ENCODE peak calls at places on chromosomes 16 and 17, in eight cellular contexts. One of them, this sample, is unnamed.

GRCh38 chr16:80198995-80199299 is 341.8 kb upstream of the DYNLRB2 start:
- DNase-seq in stimulated activated CD4-positive, alpha-beta T cell treated with anti-CD3 and anti-CD28 coated beads, Interleukin-1b, Interleukin-23, amount 100 ng/mL, for 48 hours: no peak
- DNase-seq in non-pigmented ciliary epithelial cell: no peak
- DNase-seq in lower leg skin: no peak
- DNase-seq in EH: peak
- DNase-seq in activated CD4-positive, alpha-beta T cell treated with anti-CD3 and anti-CD28 coated beads for 24 hours: no peak
- DNase-seq in SJCRH30: no peak
- DNase-seq in Calu3: no peak
- DNase-seq in this sample: no peak

GRCh38 chr17:64938925-64939474 is 19.7 kb upstream of the LRRC37A3 start:
- DNase-seq in stimulated activated CD4-positive, alpha-beta T cell treated with anti-CD3 and anti-CD28 coated beads, Interleukin-1b, Interleukin-23, amount 100 ng/mL, for 48 hours: peak
- DNase-seq in non-pigmented ciliary epithelial cell: no peak
- DNase-seq in lower leg skin: peak
- DNase-seq in EH: peak
- DNase-seq in activated CD4-positive, alpha-beta T cell treated with anti-CD3 and anti-CD28 coated beads for 24 hours: peak
- DNase-seq in SJCRH30: peak
- DNase-seq in Calu3: peak
- DNase-seq in this sample: peak

GRCh38 chr17:78340183-78340955 is 19.5 kb downstream of the SOCS3 start:
- DNase-seq in stimulated activated CD4-positive, alpha-beta T cell treated with anti-CD3 and anti-CD28 coated beads, Interleukin-1b, Interleukin-23, amount 100 ng/mL, for 48 hours: no peak
- DNase-seq in non-pigmented ciliary epithelial cell: no peak
- DNase-seq in lower leg skin: no peak
- DNase-seq in EH: no peak
- DNase-seq in activated CD4-positive, alpha-beta T cell treated with anti-CD3 and anti-CD28 coated beads for 24 hours: no peak
- DNase-seq in SJCRH30: no peak
- DNase-seq in Calu3: no peak
- DNase-seq in this sample: no peak

GRCh38 chr16:49016461-49016860 is 265.2 kb downstream of the CBLN1 start:
- DNase-seq in stimulated activated CD4-positive, alpha-beta T cell treated with anti-CD3 and anti-CD28 coated beads, Interleukin-1b, Interleukin-23, amount 100 ng/mL, for 48 hours: no peak
- DNase-seq in non-pigmented ciliary epithelial cell: no peak
- DNase-seq in lower leg skin: peak
- DNase-seq in EH: no peak
- DNase-seq in activated CD4-positive, alpha-beta T cell treated with anti-CD3 and anti-CD28 coated beads for 24 hours: no peak
- DNase-seq in SJCRH30: no peak
- DNase-seq in Calu3: no peak
- DNase-seq in this sample: no peak

GRCh38 chr17:47280072-47280811 is 26.6 kb downstream of the ITGB3 start:
- DNase-seq in stimulated activated CD4-positive, alpha-beta T cell treated with anti-CD3 and anti-CD28 coated beads, Interleukin-1b, Interleukin-23, amount 100 ng/mL, for 48 hours: no peak
- DNase-seq in non-pigmented ciliary epithelial cell: no peak
- DNase-seq in lower leg skin: no peak
- DNase-seq in EH: peak
- DNase-seq in activated CD4-positive, alpha-beta T cell treated with anti-CD3 and anti-CD28 coated beads for 24 hours: no peak
- DNase-seq in SJCRH30: peak
- DNase-seq in Calu3: no peak
- DNase-seq in this sample: no peak

GRCh38 chr17:43381204-43381603 is 17.6 kb upstream of the ARL4D start:
- DNase-seq in stimulated activated CD4-positive, alpha-beta T cell treated with anti-CD3 and anti-CD28 coated beads, Interleukin-1b, Interleukin-23, amount 100 ng/mL, for 48 hours: no peak
- DNase-seq in non-pigmented ciliary epithelial cell: no peak
- DNase-seq in lower leg skin: no peak
- DNase-seq in EH: no peak
- DNase-seq in activated CD4-positive, alpha-beta T cell treated with anti-CD3 and anti-CD28 coated beads for 24 hours: no peak
- DNase-seq in SJCRH30: no peak
- DNase-seq in Calu3: no peak
- DNase-seq in this sample: no peak

GRCh38 chr16:89325861-89326471 is 108.5 kb downstream of the ZNF778 start:
- DNase-seq in stimulated activated CD4-positive, alpha-beta T cell treated with anti-CD3 and anti-CD28 coated beads, Interleukin-1b, Interleukin-23, amount 100 ng/mL, for 48 hours: no peak
- DNase-seq in non-pigmented ciliary epithelial cell: no peak
- DNase-seq in lower leg skin: no peak
- DNase-seq in EH: peak
- DNase-seq in activated CD4-positive, alpha-beta T cell treated with anti-CD3 and anti-CD28 coated beads for 24 hours: no peak
- DNase-seq in SJCRH30: no peak
- DNase-seq in Calu3: peak
- DNase-seq in this sample: peak

GRCh38 chr17:67442787-67443624 is 65.9 kb downstream of the PITPNC1 start:
- DNase-seq in stimulated activated CD4-positive, alpha-beta T cell treated with anti-CD3 and anti-CD28 coated beads, Interleukin-1b, Interleukin-23, amount 100 ng/mL, for 48 hours: no peak
- DNase-seq in non-pigmented ciliary epithelial cell: no peak
- DNase-seq in lower leg skin: peak
- DNase-seq in EH: no peak
- DNase-seq in activated CD4-positive, alpha-beta T cell treated with anti-CD3 and anti-CD28 coated beads for 24 hours: no peak
- DNase-seq in SJCRH30: no peak
- DNase-seq in Calu3: no peak
- DNase-seq in this sample: no peak

GRCh38 chr16:16092925-16093624 is 130.2 kb downstream of the ABCC6 start:
- DNase-seq in stimulated activated CD4-positive, alpha-beta T cell treated with anti-CD3 and anti-CD28 coated beads, Interleukin-1b, Interleukin-23, amount 100 ng/mL, for 48 hours: no peak
- DNase-seq in non-pigmented ciliary epithelial cell: no peak
- DNase-seq in lower leg skin: no peak
- DNase-seq in EH: peak
- DNase-seq in activated CD4-positive, alpha-beta T cell treated with anti-CD3 and anti-CD28 coated beads for 24 hours: no peak
- DNase-seq in SJCRH30: no peak
- DNase-seq in Calu3: no peak
- DNase-seq in this sample: no peak

This sample was measured in midbrain.